ENCODE peak calls at places on chromosomes 6 and 20, in eight cellular contexts. P is ascending aorta, T is HCT116, I is OCI-LY7, G is GM13976, N is upper lobe of right lung, Y is AG04449, S is spleen. H is an unnamed sample.

GRCh38 chr6:21666788-21667681 is 73.5 kb downstream of the SOX4 start:
- DNase-seq in S (no peak), T (no peak), N (no peak), G (no peak), P (no peak), I (no peak), Y (no peak), H (peak)

GRCh38 chr6:12508553-12508952 is 208.0 kb upstream of the PHACTR1 start:
- DNase-seq in P (no peak), Y (no peak), S (no peak), T (no peak), G (no peak), I (no peak), N (no peak), H (no peak)

GRCh38 chr6:43277643-43278523 is 20.2 kb upstream of the SLC22A7 start:
- DNase-seq in P (no peak), Y (no peak), G (no peak), N (no peak), S (no peak), T (no peak), I (no peak), H (no peak)

GRCh38 chr6:33160728-33161323 is 31.4 kb downstream of the COL11A2 start:
- DNase-seq in T (peak), Y (peak), I (no peak), P (peak), G (peak), N (peak), S (no peak), H (peak)

GRCh38 chr20:63017826-63018411 is 11.2 kb upstream of the BHLHE23 start:
- DNase-seq in N (peak), I (no peak), P (no peak), T (no peak), S (peak), G (no peak), Y (no peak), H (no peak)

GRCh38 chr6:77740380-77740779 is 87.5 kb downstream of the MEI4 start:
- DNase-seq in G (peak), I (peak), P (no peak), N (no peak), Y (no peak), S (no peak), T (peak), H (no peak)

GRCh38 chr6:26613717-26614683 is 17.2 kb downstream of the ABT1 start:
- DNase-seq in P (no peak), Y (no peak), S (no peak), N (no peak), G (no peak), I (no peak), T (no peak), H (peak)

GRCh38 chr6:43926644-43927524 is 156.9 kb downstream of the VEGFA start:
- DNase-seq in N (peak), Y (peak), I (no peak), T (peak), S (peak), G (no peak), P (no peak), H (peak)

GRCh38 chr6:31940256-31940664 is 5.6 kb upstream of the CFB start:
- DNase-seq in S (peak), Y (no peak), P (no peak), G (no peak), N (no peak), I (no peak), T (no peak), H (no peak)

GRCh38 chr20:56626367-56627121 is 2.6 kb upstream of the TFAP2C start:
- DNase-seq in S (no peak), P (no peak), I (no peak), G (peak), T (peak), N (no peak), Y (no peak), H (peak)

GRCh38 chr20:59123011-59123676 is 40.5 kb upstream of the ZNF831 start:
- DNase-seq in P (no peak), I (peak), S (peak), N (no peak), Y (no peak), T (no peak), G (no peak), H (peak)

GRCh38 chr20:43508106-43508505 is 609 bp downstream of the L3MBTL1 start:
- DNase-seq in T (no peak), N (no peak), G (no peak), P (peak), I (no peak), S (peak), Y (no peak), H (no peak)

GRCh38 chr6:90066715-90067114 is 172.4 kb downstream of the GJA10 start:
- DNase-seq in S (no peak), N (no peak), T (no peak), I (no peak), P (no peak), Y (no peak), G (no peak), H (no peak)

GRCh38 chr20:13453367-13453766 is 185.4 kb downstream of the TASP1 start:
- DNase-seq in P (no peak), T (no peak), Y (no peak), G (no peak), N (no peak), I (no peak), S (no peak), H (no peak)

GRCh38 chr20:23128461-23129125 is 42.5 kb upstream of the CD93 start:
- DNase-seq in P (no peak), I (no peak), T (no peak), Y (no peak), S (no peak), N (no peak), G (no peak), H (no peak)

GRCh38 chr20:12883507-12883885 is 125.3 kb upstream of the SPTLC3 start:
- DNase-seq in N (no peak), I (no peak), G (no peak), P (no peak), S (no peak), T (no peak), Y (no peak), H (no peak)

GRCh38 chr6:99905209-99906106 is 88.6 kb downstream of the MCHR2 start:
- DNase-seq in P (no peak), T (peak), G (peak), I (peak), S (no peak), N (no peak), Y (peak), H (peak)

GRCh38 chr6:105991561-105992314 is 94.4 kb upstream of the PRDM1 start:
- DNase-seq in G (peak), N (no peak), S (peak), I (peak), P (no peak), T (no peak), Y (no peak), H (peak)

GRCh38 chr6:19723533-19723932 is 113.6 kb upstream of the ID4 start:
- DNase-seq in T (no peak), G (no peak), S (no peak), N (no peak), Y (peak), I (no peak), P (no peak), H (no peak)

GRCh38 chr6:38180586-38180985 is 361.1 kb downstream of the ZFAND3 start:
- DNase-seq in P (no peak), G (no peak), N (no peak), I (no peak), S (no peak), T (no peak), Y (no peak), H (no peak)

GRCh38 chr6:20763311-20763710 is 229.1 kb downstream of the CDKAL1 start:
- DNase-seq in I (no peak), N (no peak), P (no peak), G (no peak), T (no peak), S (no peak), Y (no peak), H (no peak)

GRCh38 chr6:3352678-3353077 is 93.9 kb downstream of the PSMG4 start:
- DNase-seq in T (no peak), S (no peak), G (no peak), Y (no peak), I (peak), N (no peak), P (no peak), H (no peak)

GRCh38 chr20:16173044-16173443 is 400.2 kb downstream of the KIF16B start:
- DNase-seq in S (no peak), N (no peak), Y (no peak), G (no peak), T (no peak), I (no peak), P (no peak), H (no peak)

GRCh38 chr6:16257999-16258708 is 19.8 kb downstream of the GMPR start:
- DNase-seq in Y (no peak), N (no peak), S (no peak), G (no peak), P (no peak), T (no peak), I (no peak), H (peak)

GRCh38 chr6:10511477-10511876 is 9.7 kb upstream of the GCNT2 start:
- DNase-seq in G (no peak), I (no peak), S (no peak), Y (no peak), N (no peak), P (no peak), T (no peak), H (no peak)

GRCh38 chr20:35953411-35954199 is 697 bp downstream of the SCAND1 start:
- DNase-seq in T (no peak), N (peak), P (peak), I (peak), S (peak), Y (no peak), G (peak), H (peak)

GRCh38 chr20:33703498-33704137 is 16.5 kb downstream of the PXMP4 start:
- DNase-seq in Y (no peak), I (no peak), T (no peak), S (no peak), G (no peak), P (no peak), N (no peak), H (no peak)

GRCh38 chr20:58177799-58178198 is 50.7 kb downstream of the ANKRD60 start:
- DNase-seq in S (no peak), N (no peak), P (no peak), I (no peak), T (no peak), G (no peak), Y (no peak), H (no peak)

GRCh38 chr6:63636516-63636968 is 940 bp downstream of the PHF3 start:
- DNase-seq in N (peak), S (peak), Y (no peak), T (peak), I (peak), P (peak), G (peak), H (peak)

GRCh38 chr6:155132617-155133016 is 131.2 kb upstream of the CLDN20 start:
- DNase-seq in P (no peak), N (no peak), G (no peak), S (no peak), Y (no peak), I (no peak), T (no peak), H (no peak)

GRCh38 chr6:10256113-10256690 is 158.7 kb downstream of the TFAP2A start:
- DNase-seq in P (no peak), I (peak), S (no peak), G (peak), T (peak), N (no peak), Y (no peak), H (peak)

GRCh38 chr6:154661751-154662150 is 71.5 kb upstream of the SCAF8 start:
- DNase-seq in Y (no peak), T (no peak), I (no peak), G (no peak), N (no peak), S (no peak), P (no peak), H (no peak)

GRCh38 chr6:121334299-121335104 is at the start of gene TBC1D32:
- DNase-seq in T (peak), I (peak), N (peak), G (peak), Y (peak), S (peak), P (peak), H (peak)

GRCh38 chr6:145743325-145743724 is 8.0 kb upstream of the EPM2A start:
- DNase-seq in S (no peak), Y (no peak), I (no peak), P (no peak), N (no peak), G (no peak), T (no peak), H (no peak)

GRCh38 chr6:119345114-119345513 is 4.4 kb downstream of the MAN1A1 start:
- DNase-seq in N (no peak), S (no peak), T (no peak), Y (no peak), I (no peak), P (no peak), G (no peak), H (no peak)

GRCh38 chr20:54980321-54980960 is 505.0 kb downstream of the DOK5 start:
- DNase-seq in N (no peak), G (no peak), P (no peak), Y (no peak), I (peak), T (no peak), S (no peak), H (no peak)
- TF ChIP-seq CTCF in N (peak), G (no peak), P (no peak), Y (no peak), I (peak), T (peak), S (no peak), H (no peak)

GRCh38 chr6:97497713-97498331 is 214.8 kb upstream of the MMS22L start:
- DNase-seq in T (peak), Y (peak), S (peak), I (peak), G (peak), P (peak), N (peak), H (peak)

DNA sequence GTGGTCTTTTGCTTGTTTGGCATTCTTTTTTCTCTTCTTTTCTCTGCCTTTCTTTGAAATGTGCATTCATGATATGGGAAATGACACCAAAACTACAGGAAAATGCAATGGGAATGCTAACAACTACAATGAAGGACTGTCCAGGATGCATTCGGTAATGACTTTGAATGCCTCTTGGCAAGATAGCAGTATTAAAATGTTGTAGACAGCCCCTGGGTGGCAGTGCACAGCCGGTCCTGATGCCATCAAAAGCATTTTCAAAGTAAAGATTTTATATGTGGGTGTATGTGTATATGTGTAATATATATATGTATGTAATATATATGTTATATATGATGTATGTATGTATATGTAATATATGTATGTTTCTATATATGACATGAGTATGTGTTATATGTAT is 218.9 kb upstream of the MMS22L start:
- DNase-seq in Y (no peak), T (no peak), N (no peak), S (no peak), G (no peak), I (no peak), P (no peak), H (no peak)
- TF ChIP-seq CTCF in Y (no peak), T (no peak), N (no peak), S (no peak), G (no peak), I (no peak), P (no peak), H (no peak)

DNA sequence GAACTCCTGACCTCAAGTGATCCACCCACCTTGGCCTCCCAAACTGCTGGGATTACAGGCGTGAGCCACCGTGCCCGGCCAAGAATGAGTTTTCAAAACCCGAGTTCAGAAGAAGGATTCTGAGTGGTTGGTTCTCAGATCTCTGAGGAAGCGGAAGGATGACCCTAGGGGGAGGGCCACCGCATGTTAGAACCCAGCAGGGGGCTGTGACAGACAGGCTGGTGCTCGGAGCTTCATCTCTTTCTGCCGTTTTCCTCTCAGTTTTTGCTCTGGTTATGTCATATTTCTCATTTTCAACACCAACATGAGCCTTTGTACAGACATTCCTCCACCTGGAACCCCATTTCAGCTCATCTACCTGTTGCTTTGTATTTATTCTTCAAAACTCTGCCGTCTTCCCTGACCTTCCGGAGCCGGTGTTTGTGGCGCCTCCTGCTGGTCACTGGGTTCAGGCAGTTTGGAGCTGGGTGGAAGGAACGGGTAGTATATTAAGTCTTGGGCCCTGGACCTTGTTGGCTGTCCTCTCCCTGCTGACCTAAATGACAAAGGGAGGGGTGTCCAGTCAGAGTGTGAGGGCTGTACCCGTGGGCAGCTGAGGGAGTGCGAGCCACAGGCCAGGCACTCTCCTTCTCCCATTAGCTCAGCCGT is at the start of gene DEFB123:
- DNase-seq in T (no peak), I (no peak), G (no peak), S (no peak), N (no peak), P (no peak), Y (no peak), H (peak)
- TF ChIP-seq CTCF in T (peak), I (peak), G (no peak), S (no peak), N (no peak), P (no peak), Y (peak), H (peak)

DNA sequence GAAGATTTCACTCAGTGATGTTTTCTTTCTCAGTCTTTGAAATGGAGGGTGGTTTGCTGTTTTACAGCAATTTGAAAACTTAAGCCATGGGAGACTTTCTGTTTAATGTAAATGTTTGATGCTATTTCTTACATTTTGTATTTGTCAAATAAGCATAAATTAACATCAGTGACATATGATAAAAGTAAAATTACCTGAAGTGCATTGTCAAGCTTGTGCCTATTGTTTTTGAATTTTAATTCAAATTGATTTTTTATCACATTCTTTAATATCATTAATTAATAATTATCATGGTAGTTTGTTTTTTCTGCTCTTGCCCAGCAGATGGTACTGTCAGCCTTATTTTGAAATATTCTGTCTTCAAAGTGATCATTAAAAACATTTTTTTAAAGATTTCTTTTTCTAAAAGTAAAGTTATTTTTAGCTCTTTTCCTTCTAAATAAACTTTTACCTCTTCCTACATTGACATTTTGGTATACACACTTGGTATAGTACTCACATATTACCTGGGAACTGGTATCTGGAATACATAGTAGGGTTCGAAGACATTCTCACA is 29.1 kb downstream of the L3MBTL3 start:
- DNase-seq in Y (no peak), T (no peak), N (no peak), I (no peak), P (no peak), G (no peak), S (no peak), H (no peak)
- TF ChIP-seq CTCF in Y (no peak), T (no peak), N (no peak), I (peak), P (no peak), G (no peak), S (no peak), H (no peak)

DNA sequence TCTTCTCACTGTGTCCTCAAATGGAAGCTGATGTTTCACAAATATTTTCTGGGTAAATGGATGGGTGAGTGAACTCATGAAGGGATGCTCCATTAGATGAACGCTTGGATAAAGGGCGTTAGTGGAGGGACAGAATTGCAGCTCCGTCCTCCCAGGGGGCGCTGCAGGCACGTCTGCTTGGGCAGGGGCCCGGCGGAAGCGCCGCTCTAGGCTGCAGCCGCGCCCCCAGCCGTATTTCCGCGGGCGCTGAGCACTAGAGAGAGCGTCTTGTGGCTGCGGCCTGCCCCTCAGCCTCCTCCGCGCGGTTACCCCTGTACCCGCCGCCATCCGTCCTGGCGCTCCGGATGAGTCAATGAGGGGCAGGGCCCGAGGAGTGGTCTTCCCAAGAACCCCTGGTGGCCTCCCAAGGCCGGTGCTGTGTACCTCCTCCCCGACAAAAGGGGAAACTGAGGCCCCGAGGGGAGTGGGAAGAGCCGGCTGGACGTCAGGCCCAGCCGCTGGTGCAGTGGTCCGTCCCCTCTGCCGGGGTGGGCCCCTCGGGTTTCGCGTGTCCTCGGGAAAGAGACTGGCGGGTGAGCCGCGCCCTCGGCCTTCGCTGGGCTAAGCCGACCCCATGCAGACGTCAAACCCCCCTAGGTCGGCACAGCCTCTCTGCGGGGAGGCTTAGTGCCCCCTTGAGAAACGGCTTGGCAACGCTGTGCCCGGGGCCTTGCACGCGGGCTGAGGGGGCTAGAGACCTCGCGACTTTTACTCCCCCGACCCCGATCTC is 11.5 kb upstream of the SNHG17 start:
- DNase-seq in N (peak), G (peak), S (peak), P (peak), I (peak), Y (peak), T (peak), H (peak)
- TF ChIP-seq CTCF in N (peak), G (peak), S (peak), P (peak), I (peak), Y (peak), T (peak), H (peak)

GRCh38 chr6:159677226-159677901 is 15.7 kb downstream of the SOD2 start:
- DNase-seq in I (no peak), N (no peak), S (no peak), P (no peak), Y (no peak), T (no peak), G (no peak), H (no peak)
- TF ChIP-seq CTCF in I (no peak), N (no peak), S (no peak), P (no peak), Y (no peak), T (no peak), G (no peak), H (no peak)

GRCh38 chr6:142301421-142302391 is at the start of gene ADGRG6:
- DNase-seq in T (peak), Y (no peak), S (peak), N (peak), G (peak), P (peak), I (no peak), H (peak)
- TF ChIP-seq CTCF in T (peak), Y (peak), S (no peak), N (no peak), G (no peak), P (no peak), I (no peak), H (peak)

DNA sequence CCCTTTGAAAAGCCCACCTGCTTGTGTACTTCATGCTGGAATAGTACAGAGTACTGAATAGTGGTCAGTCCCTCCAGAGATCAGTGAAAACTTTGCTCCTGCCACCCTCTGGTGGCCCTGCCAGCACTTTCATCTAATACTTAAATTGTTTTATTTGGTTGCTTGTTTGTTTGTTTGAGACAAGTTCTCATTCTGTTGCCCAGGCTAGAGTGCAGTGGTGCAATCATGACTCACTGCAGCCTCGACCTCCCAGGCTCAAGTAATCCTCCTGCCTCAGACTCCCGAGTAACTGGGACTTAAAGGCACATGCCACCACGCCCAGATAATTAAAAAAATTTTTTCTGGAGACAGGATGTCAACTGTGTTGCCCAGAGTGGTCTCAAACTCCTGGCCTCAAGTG is 9.1 kb downstream of the FAM83D start:
- DNase-seq in Y (no peak), S (no peak), P (no peak), G (no peak), N (no peak), I (no peak), T (no peak), H (no peak)
- TF ChIP-seq CTCF in Y (no peak), S (no peak), P (no peak), G (no peak), N (no peak), I (peak), T (peak), H (no peak)

H was measured in activated CD8-positive, alpha-beta T cell treated with anti-CD3 and anti-CD28 coated beads for 36 hours.